ENCODE peak calls at places on chromosomes 1 and 21, in nine cellular contexts. E is stomach, S is prostate gland, W is SK-N-SH, U is K562, J is transverse colon, X is GM12891, O is H1, C is esophagus muscularis mucosa. M is an unnamed sample.

GRCh38 chr1:2526824-2527552 is 592 bp upstream of the PANK4 start:
- DNase-seq in E (no peak), U (no peak), W (no peak), C (no peak), J (peak; percentile 49), S (no peak), O (no peak), X (no peak), M (no peak)

GRCh38 chr1:1199141-1199960 is 7.0 kb downstream of the TNFRSF18 start:
- DNase-seq in S (no peak), O (no peak), W (peak; percentile 39), E (no peak), U (peak; percentile 34), C (no peak), J (peak; percentile 6), X (no peak), M (peak; percentile 70)

GRCh38 chr1:245453556-245453955 is 298.8 kb downstream of the KIF26B start:
- DNase-seq in O (no peak), W (no peak), C (no peak), X (no peak), S (no peak), U (no peak), J (no peak), E (no peak), M (no peak)

GRCh38 chr1:112397051-112397471 is 1.0 kb downstream of the CTTNBP2NL start:
- DNase-seq in U (no peak), O (no peak), C (no peak), J (peak; percentile 49), X (no peak), S (no peak), E (no peak), W (no peak), M (no peak)

GRCh38 chr1:210681158-210681557 is 352.5 kb downstream of the HHAT start:
- DNase-seq in X (no peak), C (no peak), S (no peak), U (no peak), J (no peak), E (no peak), O (no peak), W (no peak), M (no peak)

GRCh38 chr1:193123751-193124150 is 1.9 kb downstream of the CDC73 start:
- DNase-seq in C (no peak), J (no peak), E (no peak), U (no peak), X (no peak), O (no peak), W (no peak), S (no peak), M (no peak)

GRCh38 chr1:19400875-19401854 is 84.2 kb downstream of the CAPZB start:
- DNase-seq in X (no peak), W (no peak), E (no peak), J (no peak), S (no peak), U (no peak), C (no peak), O (peak; percentile 34), M (no peak)

GRCh38 chr1:80217377-80217986 is 1211.0 kb upstream of the ADGRL4 start:
- DNase-seq in J (no peak), S (peak; percentile 26), E (no peak), W (peak; percentile 41), U (no peak), X (no peak), C (no peak), O (no peak), M (no peak)

GRCh38 chr21:45504021-45504515 is 38.2 kb downstream of the SLC19A1 start:
- DNase-seq in W (no peak), O (no peak), J (no peak), C (no peak), S (no peak), U (peak; percentile 36), X (no peak), E (no peak), M (peak; percentile 70)

GRCh38 chr21:45504516-45505415 is 37.5 kb downstream of the SLC19A1 start:
- DNase-seq in U (no peak), O (no peak), S (no peak), C (no peak), X (no peak), E (no peak), J (no peak), W (no peak), M (peak; percentile 66)

GRCh38 chr21:45499970-45500575 is 42.2 kb downstream of the SLC19A1 start:
- DNase-seq in S (no peak), W (no peak), J (no peak), C (no peak), U (peak; percentile 37), X (no peak), E (no peak), O (no peak), M (peak; percentile 36)

GRCh38 chr21:45502006-45502345 is 40.3 kb downstream of the SLC19A1 start:
- DNase-seq in X (no peak), W (no peak), E (no peak), O (no peak), U (no peak), J (no peak), S (no peak), C (no peak), M (peak; percentile 58)

DNA sequence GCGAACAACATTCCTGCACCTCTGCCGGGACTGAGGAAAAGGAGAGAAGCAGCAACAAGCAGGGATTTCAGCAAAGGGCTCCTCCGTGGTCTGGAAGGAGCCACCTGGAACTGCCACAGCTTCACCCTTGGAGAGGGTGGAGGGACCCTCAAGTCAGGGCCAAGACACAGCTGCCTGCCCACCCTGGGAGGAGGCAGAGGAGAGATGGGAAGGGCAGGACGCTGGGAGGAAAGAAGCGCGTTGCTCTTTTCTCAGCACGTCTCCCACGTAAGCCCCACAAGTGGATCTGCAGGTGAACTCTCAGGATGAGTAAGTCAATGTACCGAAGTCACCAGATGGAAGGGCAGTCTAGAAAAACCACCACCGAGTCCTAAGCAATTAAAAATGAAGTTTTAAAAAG is 39.6 kb downstream of the SLC19A1 start:
- DNase-seq in C (no peak), O (no peak), J (no peak), X (no peak), U (no peak), S (no peak), W (no peak), E (no peak), M (peak; percentile 46)
- TF ChIP-seq POLR2AphosphoS5 in C (no peak), O (no peak), J (no peak), X (no peak), U (no peak), S (no peak), W (no peak), E (no peak), M (no peak)

GRCh38 chr1:176434200-176434599 is 28.8 kb upstream of the PAPPA2 start:
- DNase-seq in E (no peak), C (no peak), W (no peak), J (no peak), O (no peak), U (no peak), X (no peak), S (no peak), M (no peak)

GRCh38 chr1:176445402-176445801 is 17.6 kb upstream of the PAPPA2 start:
- DNase-seq in X (no peak), C (no peak), O (no peak), J (no peak), S (no peak), W (no peak), U (no peak), E (no peak), M (no peak)

GRCh38 chr1:176436251-176436650 is 26.7 kb upstream of the PAPPA2 start:
- DNase-seq in E (no peak), O (no peak), J (no peak), W (no peak), C (no peak), U (no peak), X (no peak), S (no peak), M (no peak)

GRCh38 chr1:176444286-176444685 is 18.7 kb upstream of the PAPPA2 start:
- DNase-seq in E (no peak), W (no peak), J (no peak), O (no peak), C (no peak), X (no peak), S (no peak), U (no peak), M (no peak)

GRCh38 chr1:176440176-176440575 is 22.8 kb upstream of the PAPPA2 start:
- DNase-seq in C (no peak), X (no peak), E (no peak), J (no peak), S (no peak), W (no peak), U (no peak), O (no peak), M (no peak)
- TF ChIP-seq POLR2AphosphoS5 in C (no peak), X (no peak), E (no peak), J (no peak), S (no peak), W (no peak), U (no peak), O (no peak), M (no peak)

GRCh38 chr1:41454406-41454805 is 30.1 kb downstream of the EDN2 start:
- DNase-seq in C (no peak), W (no peak), E (no peak), O (no peak), U (no peak), J (peak; percentile 78), S (no peak), X (no peak), M (no peak)

GRCh38 chr1:41456847-41457540 is 27.5 kb downstream of the EDN2 start:
- DNase-seq in X (no peak), E (no peak), J (no peak), W (no peak), C (no peak), U (no peak), S (no peak), O (no peak), M (no peak)

GRCh38 chr1:41452704-41453350 is 31.7 kb downstream of the EDN2 start:
- DNase-seq in J (peak; percentile 32), O (no peak), E (no peak), C (no peak), U (no peak), X (no peak), W (no peak), S (no peak), M (no peak)

GRCh38 chr1:41450747-41451285 is 33.7 kb downstream of the EDN2 start:
- DNase-seq in E (no peak), U (no peak), W (no peak), O (no peak), C (no peak), X (no peak), J (no peak), S (peak; percentile 91), M (no peak)

DNA sequence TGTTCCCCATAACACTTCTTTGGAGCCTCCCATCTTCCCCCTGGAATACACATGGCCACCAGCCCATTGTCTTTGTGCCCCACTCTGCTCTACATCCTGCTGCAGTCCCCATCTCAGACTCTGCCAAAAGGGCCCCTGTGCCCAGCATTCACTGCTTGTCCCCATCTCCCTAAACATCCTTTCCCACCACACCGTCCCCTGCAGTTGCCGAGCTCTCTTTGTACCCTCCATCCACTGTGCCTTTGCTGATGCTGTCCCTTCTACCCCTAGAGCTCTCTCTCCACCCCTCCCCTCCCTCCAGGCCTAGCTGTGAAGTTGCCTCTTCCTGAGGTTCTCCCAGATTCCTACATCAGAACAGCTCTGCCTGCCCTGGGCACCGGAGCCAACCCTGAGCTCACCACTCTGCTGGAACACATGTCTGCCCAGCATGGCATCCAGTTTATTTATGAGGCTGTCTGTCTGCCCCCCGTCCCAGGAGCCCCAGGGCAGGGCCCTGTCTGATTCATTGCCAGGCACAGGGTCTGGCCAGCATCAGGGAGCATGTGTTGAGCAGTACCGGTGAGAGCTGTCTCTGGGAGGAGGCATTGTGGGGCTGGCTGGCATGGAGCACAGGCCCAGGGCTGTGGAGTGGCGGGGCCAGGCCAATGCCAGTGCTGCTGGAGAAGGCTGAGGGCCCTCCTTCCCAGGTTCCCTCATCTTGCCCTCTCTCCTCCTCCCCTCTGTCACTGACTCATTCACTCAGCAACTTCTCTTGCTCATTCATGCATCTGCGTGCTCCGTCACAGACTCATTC is 28.8 kb downstream of the EDN2 start:
- DNase-seq in U (no peak), J (peak; percentile 55), S (peak; percentile 85), E (no peak), O (no peak), W (peak; percentile 92), X (no peak), C (no peak), M (no peak)
- TF ChIP-seq POLR2AphosphoS5 in U (no peak), J (peak; percentile 85), S (peak; percentile 76), E (peak; percentile 41), O (no peak), W (peak; percentile 81), X (no peak), C (peak; percentile 65), M (no peak)

GRCh38 chr1:206915085-206915735 is 6.5 kb downstream of the FCMR start:
- DNase-seq in U (no peak), X (no peak), E (no peak), O (no peak), J (no peak), C (no peak), S (no peak), W (no peak), M (peak; percentile 56)

GRCh38 chr1:206914138-206914537 is 7.6 kb downstream of the FCMR start:
- DNase-seq in W (no peak), C (no peak), O (no peak), S (no peak), E (no peak), U (no peak), X (no peak), J (no peak), M (no peak)

GRCh38 chr1:206909883-206910318 is 11.8 kb downstream of the FCMR start:
- DNase-seq in U (no peak), J (no peak), C (no peak), O (no peak), X (no peak), E (no peak), W (no peak), S (no peak), M (no peak)

GRCh38 chr1:206911064-206911663 is 10.6 kb downstream of the FCMR start:
- DNase-seq in J (no peak), S (peak; percentile 39), E (no peak), O (no peak), U (peak; percentile 86), X (no peak), C (no peak), W (peak; percentile 77), M (no peak)

DNA sequence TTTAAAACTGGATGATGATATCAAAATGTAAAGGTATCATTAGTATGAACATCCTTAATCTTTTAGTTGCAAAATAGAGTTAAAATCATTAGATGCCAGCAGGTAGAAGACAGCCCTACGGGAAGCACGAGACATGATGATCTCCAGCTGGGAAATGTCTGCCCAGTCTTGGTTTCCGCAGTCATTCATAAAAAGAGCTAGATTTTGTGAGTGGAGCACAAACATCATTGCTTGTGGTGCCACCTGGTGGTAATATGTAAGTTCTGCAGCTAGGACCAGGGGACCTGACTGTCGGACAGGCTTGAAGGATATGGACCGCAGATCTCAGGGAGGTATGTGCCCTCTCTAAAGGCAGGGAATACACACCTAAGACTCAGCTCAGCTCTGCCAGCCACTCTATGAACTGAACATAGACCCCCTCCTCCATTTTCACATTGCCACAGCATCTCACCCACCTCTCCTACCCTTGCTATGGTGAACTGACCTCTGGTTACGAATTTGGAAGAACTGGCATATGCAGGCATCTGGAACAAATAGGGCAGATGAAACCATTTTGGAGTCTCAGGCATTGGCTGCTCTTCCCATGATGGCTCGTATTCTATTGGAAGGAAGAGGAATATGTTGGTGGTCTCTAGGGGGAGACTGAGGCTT is 9.2 kb downstream of the FCMR start:
- DNase-seq in S (peak; percentile 78), O (no peak), E (peak; percentile 75), U (peak; percentile 81), J (peak; percentile 77), W (peak; percentile 81), C (peak; percentile 94), X (no peak), M (peak; percentile 73)
- TF ChIP-seq POLR2AphosphoS5 in S (peak; percentile 67), O (no peak), E (no peak), U (no peak), J (no peak), W (no peak), C (peak; percentile 61), X (no peak), M (no peak)